ENCODE peak calls at places on chromosomes 13 and 19, in nine cellular contexts. J, A, C, O, N, U, V, I and D are unnamed samples.

GRCh38 chr13:30224732-30225131 is 82.6 kb downstream of the KATNAL1 start:
- DNase-seq in J (no peak), A (no peak), C (no peak), O (no peak), N (no peak), U (peak; percentile 30), V (no peak), I (no peak), D (no peak)

GRCh38 chr13:41222259-41222852 is 28.0 kb upstream of the KBTBD7 start:
- DNase-seq in J (no peak), A (peak; percentile 68), C (no peak), O (no peak), N (peak; percentile 66), U (peak; percentile 40), V (peak; percentile 57), I (peak; percentile 42), D (peak; percentile 33)

GRCh38 chr19:12841094-12841493 is 2.8 kb downstream of the MAST1 start:
- DNase-seq in J (no peak), A (no peak), C (no peak), O (no peak), N (no peak), U (peak; percentile 20), V (peak; percentile 97), I (no peak), D (no peak)

GRCh38 chr19:46422344-46422743 is 6.4 kb downstream of the PNMA8C start:
- DNase-seq in J (no peak), A (no peak), C (no peak), O (no peak), N (no peak), U (no peak), V (no peak), I (no peak), D (no peak)

GRCh38 chr19:33432408-33433170 is 59.1 kb downstream of the CEBPG start:
- DNase-seq in J (no peak), A (no peak), C (no peak), O (peak; percentile 34), N (no peak), U (no peak), V (peak; percentile 35), I (no peak), D (no peak)

GRCh38 chr19:12034610-12035009 is 869 bp downstream of the ZNF433 start:
- DNase-seq in J (no peak), A (no peak), C (no peak), O (no peak), N (no peak), U (no peak), V (peak; percentile 45), I (no peak), D (no peak)

GRCh38 chr13:95641961-95642621 is 2.4 kb downstream of the DZIP1 start:
- DNase-seq in J (peak; percentile 41), A (peak; percentile 68), C (no peak), O (no peak), N (no peak), U (peak; percentile 43), V (peak; percentile 50), I (no peak), D (no peak)

GRCh38 chr19:38667552-38668205 is 20.2 kb downstream of the ACTN4 start:
- DNase-seq in J (no peak), A (no peak), C (no peak), O (no peak), N (no peak), U (peak; percentile 95), V (no peak), I (no peak), D (no peak)

GRCh38 chr13:66858163-66858562 is 372.0 kb downstream of the PCDH9 start:
- DNase-seq in J (no peak), A (no peak), C (no peak), O (no peak), N (no peak), U (no peak), V (no peak), I (no peak), D (no peak)

GRCh38 chr19:33440241-33440640 is 66.7 kb downstream of the CEBPG start:
- DNase-seq in J (peak; percentile 1), A (no peak), C (no peak), O (no peak), N (no peak), U (no peak), V (no peak), I (no peak), D (no peak)

GRCh38 chr13:95185311-95185710 is 115.9 kb downstream of the ABCC4 start:
- DNase-seq in J (no peak), A (no peak), C (no peak), O (no peak), N (no peak), U (no peak), V (no peak), I (no peak), D (no peak)

GRCh38 chr13:60990032-60990733 is 425.5 kb downstream of the PCDH20 start:
- DNase-seq in J (no peak), A (no peak), C (no peak), O (no peak), N (peak; percentile 52), U (no peak), V (peak; percentile 50), I (no peak), D (no peak)

GRCh38 chr13:92901739-92902138 is 324.9 kb upstream of the GPC6 start:
- DNase-seq in J (no peak), A (no peak), C (no peak), O (no peak), N (no peak), U (no peak), V (no peak), I (no peak), D (no peak)

GRCh38 chr13:44664308-44664707 is 88.2 kb upstream of the TSC22D1 start:
- DNase-seq in J (no peak), A (no peak), C (no peak), O (no peak), N (no peak), U (no peak), V (peak; percentile 40), I (no peak), D (no peak)

GRCh38 chr13:44668707-44669106 is 92.6 kb upstream of the TSC22D1 start:
- DNase-seq in J (no peak), A (no peak), C (no peak), O (no peak), N (no peak), U (peak; percentile 86), V (no peak), I (no peak), D (no peak)

GRCh38 chr13:44667950-44668349 is 91.8 kb upstream of the TSC22D1 start:
- DNase-seq in J (no peak), A (no peak), C (no peak), O (no peak), N (no peak), U (peak; percentile 53), V (no peak), I (no peak), D (peak; percentile 49)

DNA sequence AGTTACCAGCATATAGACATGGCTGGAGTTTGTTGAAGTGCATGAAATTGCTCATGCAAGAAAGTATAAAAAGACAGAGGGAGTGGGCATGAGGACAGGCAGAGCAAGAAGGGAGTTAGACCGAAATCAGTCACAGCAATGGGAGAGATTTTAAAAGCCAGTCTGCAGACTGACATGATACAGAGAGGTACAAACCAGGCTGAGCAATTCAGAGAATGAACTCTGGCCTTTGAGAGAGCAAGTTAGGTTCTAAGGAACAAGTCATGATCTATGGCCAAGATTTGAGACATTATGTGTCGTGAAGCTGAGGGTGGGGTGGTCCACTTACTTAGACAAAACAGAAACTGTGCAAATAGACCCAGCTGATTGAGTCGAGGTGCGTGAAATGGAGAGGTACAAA is 93.4 kb upstream of the TSC22D1 start:
- DNase-seq in J (no peak), A (no peak), C (no peak), O (no peak), N (no peak), U (no peak), V (no peak), I (no peak), D (no peak)
- H3K4me3 ChIP-seq in J (no peak overlapping the region), A (no peak overlapping the region), C (no peak overlapping the region), O (no peak overlapping the region), N (no peak overlapping the region), U (no peak overlapping the region), V (no peak overlapping the region), I (no peak overlapping the region), D (no peak overlapping the region)

DNA sequence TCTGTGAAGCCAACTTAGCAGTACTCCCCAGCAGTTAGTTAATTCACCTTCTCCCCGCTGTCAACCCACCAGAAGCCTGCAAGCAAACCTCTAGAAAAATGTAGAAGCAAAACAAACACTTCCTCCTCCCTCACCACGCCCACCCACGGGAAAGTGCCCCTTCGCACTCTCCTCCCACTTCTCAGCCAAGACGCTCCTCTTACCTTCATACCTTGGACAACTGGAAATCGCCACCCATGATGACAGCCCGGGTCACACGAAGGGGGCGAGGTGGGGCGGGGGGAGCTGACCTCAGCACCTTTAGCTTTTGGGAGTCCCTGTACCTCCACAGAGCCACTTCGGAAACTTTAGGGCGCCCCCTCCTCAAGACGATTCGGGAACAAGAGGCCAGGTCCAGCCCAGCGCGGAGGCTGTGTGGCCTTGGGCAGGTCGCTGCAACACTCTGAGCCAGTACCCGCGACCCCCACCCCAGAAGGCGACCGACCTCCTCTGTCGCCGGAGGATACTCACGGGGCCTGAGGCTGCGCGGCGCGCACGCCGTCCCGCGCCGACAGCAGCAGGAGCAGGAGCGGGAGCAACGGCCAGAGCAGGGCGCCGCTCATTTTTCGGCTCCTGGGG is 460 bp downstream of the CPAMD8 start:
- DNase-seq in J (no peak), A (no peak), C (no peak), O (no peak), N (peak; percentile 63), U (no peak), V (peak; percentile 75), I (no peak), D (no peak)
- H3K4me3 ChIP-seq in J (peak overlapping the region; percentile 67), A (no peak overlapping the region), C (peak overlapping the region; percentile 50), O (peak overlapping the region; percentile 53), N (peak overlapping the region; percentile 48), U (no peak overlapping the region), V (peak overlapping the region; percentile 76), I (no peak overlapping the region), D (no peak overlapping the region)

GRCh38 chr19:30719189-30719990 is 347.2 kb downstream of the ZNF536 start:
- DNase-seq in J (peak; percentile 81), A (no peak), C (peak; percentile 64), O (no peak), N (no peak), U (no peak), V (peak; percentile 85), I (no peak), D (no peak)
- H3K4me3 ChIP-seq in J (peak overlapping the region; percentile 77), A (peak overlapping the region; percentile 61), C (peak overlapping the region; percentile 67), O (peak overlapping the region; percentile 76), N (no peak overlapping the region), U (peak overlapping the region; percentile 53), V (peak overlapping the region; percentile 47), I (peak overlapping the region; percentile 32), D (peak overlapping the region; percentile 45)

DNA sequence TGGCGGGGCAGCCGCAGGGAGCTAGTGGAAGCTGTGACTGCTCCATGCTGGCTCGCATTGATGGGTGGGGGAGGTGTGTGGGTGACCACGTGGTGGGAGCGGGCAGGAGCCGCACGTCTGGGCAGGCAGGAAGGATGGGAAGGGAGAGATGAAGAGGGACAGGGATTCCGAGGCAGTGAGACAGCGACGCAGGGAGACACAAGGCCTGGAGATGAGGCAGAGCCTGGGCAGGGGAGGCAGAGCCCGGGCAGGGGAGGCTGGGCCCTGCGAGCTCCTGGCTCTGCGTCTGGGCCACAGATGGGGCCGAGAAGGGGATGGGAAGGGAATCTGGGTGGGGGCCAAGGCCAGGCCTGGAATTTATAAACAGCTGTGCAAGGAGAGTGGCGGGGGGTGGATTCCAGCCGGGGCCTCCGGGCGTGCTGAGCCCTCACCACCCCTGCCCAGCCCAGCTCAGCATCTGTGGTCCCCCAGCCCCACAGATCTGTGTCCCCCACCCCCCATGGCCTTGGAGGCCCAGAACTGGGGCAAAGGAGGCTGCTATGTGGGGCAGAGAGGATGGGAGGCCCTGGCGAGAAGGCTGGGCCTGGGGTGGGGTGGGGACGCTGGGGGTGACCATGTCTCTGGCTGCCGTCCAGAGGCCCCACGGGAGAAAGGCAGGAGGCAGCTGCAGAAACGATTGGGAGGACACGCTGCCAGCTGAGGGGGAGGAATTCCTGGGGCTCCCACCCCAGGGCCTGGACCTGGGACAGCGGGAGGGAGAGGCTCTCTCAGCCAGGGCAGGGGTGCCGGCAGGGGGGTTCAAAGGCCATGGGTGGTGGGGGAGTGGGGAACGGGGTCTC is 6.0 kb downstream of the EHD2 start:
- DNase-seq in J (peak; percentile 91), A (peak; percentile 94), C (peak; percentile 93), O (peak; percentile 72), N (peak; percentile 22), U (peak; percentile 99), V (peak; percentile 70), I (peak; percentile 95), D (no peak)
- H3K4me3 ChIP-seq in J (peak overlapping the region; percentile 56), A (peak overlapping the region; percentile 10), C (peak overlapping the region; percentile 37), O (peak overlapping the region; percentile 30), N (no peak overlapping the region), U (peak overlapping the region; percentile 7), V (no peak overlapping the region), I (peak overlapping the region; percentile 24), D (no peak overlapping the region)